ENCODE peak calls at places on chromosomes 12 and 14, in eight cellular contexts. B is stomach; I is omental fat pad; X is cardiac fibroblast; H is GM12865; M is PC-9; C is CD8-positive, alpha-beta T cell; L is lower lobe of right lung. P is an unnamed sample.

GRCh38 chr14:105021656-105022275 is 883 bp upstream of the CDCA4 start:
- DNase-seq in B (peak), I (no peak), X (peak), H (peak), M (no peak), C (peak), L (peak), P (peak)

GRCh38 chr14:75984674-75985073 is 889 bp upstream of the IFT43 start:
- DNase-seq in B (no peak), I (no peak), X (no peak), H (no peak), M (no peak), C (no peak), L (no peak), P (no peak)

GRCh38 chr14:77478029-77478428 is 20.1 kb downstream of the AHSA1 start:
- DNase-seq in B (no peak), I (no peak), X (no peak), H (no peak), M (no peak), C (no peak), L (no peak), P (no peak)

GRCh38 chr14:22882529-22883190 is 362 bp upstream of the REM2 start:
- DNase-seq in B (peak), I (no peak), X (peak), H (no peak), M (no peak), C (no peak), L (no peak), P (peak)

GRCh38 chr14:105865266-105865903 is 339.0 kb downstream of the TMEM121 start:
- DNase-seq in B (peak), I (no peak), X (no peak), H (no peak), M (no peak), C (no peak), L (no peak), P (no peak)

GRCh38 chr14:67815573-67816235 is 686 bp downstream of the ZFYVE26 start:
- DNase-seq in B (no peak), I (no peak), X (peak), H (peak), M (peak), C (no peak), L (no peak), P (no peak)

GRCh38 chr14:100524233-100524932 is 62.8 kb downstream of the BEGAIN start:
- DNase-seq in B (peak), I (no peak), X (no peak), H (no peak), M (no peak), C (no peak), L (no peak), P (no peak)

GRCh38 chr14:56294125-56294524 is 175.9 kb downstream of the PELI2 start:
- DNase-seq in B (no peak), I (no peak), X (no peak), H (peak), M (no peak), C (no peak), L (no peak), P (no peak)

GRCh38 chr12:104603545-104603973 is 146.8 kb downstream of the CHST11 start:
- DNase-seq in B (no peak), I (no peak), X (no peak), H (no peak), M (no peak), C (no peak), L (no peak), P (no peak)

GRCh38 chr12:110498984-110499706 is 2.8 kb downstream of the VPS29 start:
- DNase-seq in B (no peak), I (no peak), X (peak), H (no peak), M (no peak), C (no peak), L (no peak), P (no peak)

GRCh38 chr14:103013028-103013427 is 44.3 kb downstream of the CDC42BPB start:
- DNase-seq in B (no peak), I (no peak), X (no peak), H (no peak), M (no peak), C (no peak), L (no peak), P (no peak)

GRCh38 chr14:65170768-65171251 is 68.5 kb upstream of the MAX start:
- DNase-seq in B (no peak), I (no peak), X (peak), H (peak), M (no peak), C (peak), L (no peak), P (peak)

GRCh38 chr12:14767617-14768016 is 35.7 kb downstream of the WBP11 start:
- DNase-seq in B (no peak), I (no peak), X (no peak), H (no peak), M (no peak), C (no peak), L (no peak), P (no peak)

GRCh38 chr12:30909721-30910350 is 16.7 kb upstream of the TSPAN11 start:
- DNase-seq in B (no peak), I (no peak), X (peak), H (no peak), M (no peak), C (no peak), L (no peak), P (no peak)

GRCh38 chr14:44798386-44799242 is 163.1 kb downstream of the KLHL28 start:
- DNase-seq in B (no peak), I (no peak), X (no peak), H (no peak), M (no peak), C (no peak), L (no peak), P (no peak)

GRCh38 chr14:44803239-44803905 is 158.4 kb downstream of the KLHL28 start:
- DNase-seq in B (no peak), I (no peak), X (peak), H (peak), M (no peak), C (no peak), L (no peak), P (no peak)
- TF ChIP-seq CTCF in B (peak), I (no peak), X (peak), H (peak), M (peak), C (peak), L (peak), P (peak)

GRCh38 chr14:61503167-61503801 is 181.9 kb downstream of the PRKCH start:
- DNase-seq in B (no peak), I (no peak), X (peak), H (peak), M (no peak), C (peak), L (no peak), P (no peak)

GRCh38 chr14:61501714-61502458 is 180.5 kb downstream of the PRKCH start:
- DNase-seq in B (no peak), I (no peak), X (no peak), H (no peak), M (no peak), C (no peak), L (no peak), P (no peak)

GRCh38 chr14:61500046-61500445 is 178.7 kb downstream of the PRKCH start:
- DNase-seq in B (no peak), I (no peak), X (no peak), H (no peak), M (no peak), C (no peak), L (no peak), P (no peak)

GRCh38 chr14:61504841-61505340 is 183.5 kb downstream of the PRKCH start:
- DNase-seq in B (no peak), I (no peak), X (no peak), H (no peak), M (no peak), C (no peak), L (no peak), P (no peak)

DNA sequence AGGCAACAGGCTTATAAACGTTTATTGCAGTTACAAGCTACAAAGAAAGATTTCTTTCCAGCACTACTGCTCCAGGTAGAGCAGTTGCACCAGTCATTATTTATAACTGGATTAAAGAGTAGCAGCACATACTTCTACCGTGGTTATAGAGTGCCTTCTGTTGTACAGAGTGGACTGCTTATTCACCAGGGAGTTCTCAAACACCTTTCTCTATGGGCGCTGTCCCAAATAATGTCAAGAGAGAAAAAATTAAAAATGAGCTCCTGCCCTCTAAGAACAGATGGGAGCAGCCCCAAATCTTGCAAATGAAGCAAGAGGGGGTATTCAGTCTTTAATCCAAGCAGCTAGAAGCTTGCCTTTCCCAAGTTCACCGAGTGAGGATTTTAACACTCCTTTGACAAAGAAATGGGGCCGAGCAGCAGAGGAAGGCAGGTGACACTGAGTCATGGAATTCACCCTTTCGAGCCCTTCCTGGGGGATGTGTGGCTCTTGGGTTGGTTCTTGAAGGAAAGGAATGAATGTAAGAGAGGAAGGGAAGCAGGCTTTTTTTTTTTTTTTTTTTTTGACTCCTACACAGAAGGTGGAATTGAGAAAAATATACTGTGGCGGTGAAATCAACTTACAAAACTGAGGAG is 181.2 kb downstream of the PRKCH start:
- DNase-seq in B (no peak), I (no peak), X (no peak), H (peak), M (no peak), C (no peak), L (no peak), P (no peak)
- TF ChIP-seq CTCF in B (no peak), I (no peak), X (no peak), H (no peak), M (no peak), C (no peak), L (no peak), P (no peak)

DNA sequence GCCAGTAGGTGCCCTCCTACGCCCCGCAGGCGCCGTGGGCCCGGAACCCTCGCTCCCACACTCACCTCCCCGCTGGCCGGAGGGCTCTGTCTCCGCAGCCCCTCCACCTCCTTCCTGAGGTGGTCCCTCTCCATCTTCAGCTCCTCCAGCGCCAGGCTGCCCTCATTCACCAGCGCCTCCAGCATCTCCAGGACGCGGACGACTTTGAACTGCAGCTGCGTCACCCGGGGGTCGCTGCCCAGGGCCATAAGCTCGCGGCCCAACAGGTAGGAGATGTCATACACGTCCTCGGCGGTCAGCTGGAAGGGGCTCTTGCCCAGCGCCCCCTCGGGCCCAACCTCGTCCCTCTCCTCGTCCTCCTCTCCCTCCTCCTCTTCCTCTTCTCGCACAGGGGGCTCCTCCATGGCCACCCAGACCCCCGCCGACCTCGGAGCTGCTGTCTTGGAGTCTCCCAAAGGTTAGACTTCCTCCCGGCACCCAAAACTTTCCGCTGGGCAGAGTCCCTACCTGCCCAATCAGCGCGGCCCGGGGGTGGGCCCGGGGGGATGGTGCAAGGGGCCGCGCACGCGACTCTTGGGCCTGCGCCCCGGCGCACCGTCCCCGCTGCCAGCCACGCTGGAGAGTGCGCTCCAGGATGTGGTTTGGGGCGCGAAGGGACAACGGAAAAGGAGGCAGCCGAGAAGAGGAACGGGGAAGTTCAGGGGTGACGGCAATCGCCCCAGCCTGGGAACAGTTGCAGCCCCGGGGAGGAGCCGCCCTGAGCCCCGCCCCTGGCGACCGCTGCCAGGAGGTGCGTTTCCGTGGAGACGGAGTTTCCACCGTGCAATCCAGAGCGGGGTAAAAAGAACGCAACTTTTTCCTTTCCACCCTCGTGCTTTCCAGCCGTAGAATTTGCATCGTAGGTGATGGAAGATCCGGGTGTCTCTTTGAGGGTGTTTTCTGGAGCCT is at the start of gene RILPL2:
- DNase-seq in B (peak), I (peak), X (peak), H (peak), M (peak), C (peak), L (peak), P (peak)
- TF ChIP-seq CTCF in B (peak), I (no peak), X (no peak), H (no peak), M (no peak), C (no peak), L (no peak), P (no peak)

GRCh38 chr14:35827678-35828472 is 1.7 kb downstream of the BRMS1L start:
- DNase-seq in B (no peak), I (no peak), X (no peak), H (no peak), M (no peak), C (no peak), L (no peak), P (no peak)

GRCh38 chr14:35826952-35827416 is 846 bp downstream of the BRMS1L start:
- DNase-seq in B (no peak), I (no peak), X (no peak), H (no peak), M (no peak), C (no peak), L (no peak), P (no peak)

GRCh38 chr14:35829449-35829848 is 3.3 kb downstream of the BRMS1L start:
- DNase-seq in B (no peak), I (no peak), X (peak), H (no peak), M (no peak), C (no peak), L (no peak), P (no peak)

GRCh38 chr14:35825968-35826217 is 245 bp upstream of the BRMS1L start:
- DNase-seq in B (no peak), I (no peak), X (no peak), H (no peak), M (no peak), C (no peak), L (no peak), P (no peak)

GRCh38 chr14:35826218-35826951 is at the start of gene BRMS1L:
- DNase-seq in B (peak), I (peak), X (peak), H (peak), M (peak), C (peak), L (peak), P (peak)
- TF ChIP-seq CTCF in B (no peak), I (no peak), X (no peak), H (no peak), M (no peak), C (no peak), L (peak), P (no peak)

GRCh38 chr12:39763894-39764176 is 144.2 kb upstream of the ABCD2 start:
- DNase-seq in B (no peak), I (no peak), X (no peak), H (no peak), M (no peak), C (no peak), L (no peak), P (no peak)
- TF ChIP-seq CTCF in B (no peak), I (no peak), X (no peak), H (no peak), M (no peak), C (no peak), L (no peak), P (no peak)

DNA sequence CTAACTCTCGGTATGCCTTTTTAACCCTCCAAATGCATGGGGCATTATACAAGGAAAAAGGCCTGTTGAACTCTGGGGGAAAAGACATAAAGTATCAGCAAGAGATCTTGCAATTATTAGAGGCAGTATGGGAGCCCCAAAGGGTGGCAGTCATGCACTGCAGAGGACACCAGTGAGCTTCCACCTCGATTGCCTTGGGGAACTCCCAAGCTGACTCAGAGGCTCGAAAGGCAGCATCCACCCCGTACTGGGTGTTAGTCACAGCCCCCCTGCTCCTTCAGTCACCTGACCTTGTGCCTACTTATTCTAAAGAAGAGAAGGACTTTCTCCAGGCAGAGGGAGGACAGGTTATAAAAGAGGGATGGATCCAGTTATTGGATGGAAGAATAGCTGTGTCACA is 781.4 kb upstream of the TMEM132C start:
- DNase-seq in B (peak), I (no peak), X (no peak), H (peak), M (peak), C (no peak), L (no peak), P (no peak)
- TF ChIP-seq CTCF in B (no peak), I (no peak), X (peak), H (peak), M (no peak), C (no peak), L (no peak), P (no peak)

GRCh38 chr14:52233693-52234092 is 33.8 kb upstream of the PTGDR start:
- DNase-seq in B (no peak), I (no peak), X (no peak), H (no peak), M (no peak), C (no peak), L (no peak), P (no peak)
- TF ChIP-seq CTCF in B (no peak), I (no peak), X (no peak), H (no peak), M (no peak), C (no peak), L (no peak), P (no peak)

GRCh38 chr14:74302634-74303569 is at the start of gene ABCD4:
- DNase-seq in B (peak), I (peak), X (peak), H (peak), M (peak), C (peak), L (peak), P (peak)
- TF ChIP-seq CTCF in B (peak), I (no peak), X (peak), H (peak), M (peak), C (peak), L (peak), P (peak)